ENCODE peak calls at places on chromosomes 6 and 20, in six cellular contexts. One of them, this sample, is unnamed.

GRCh38 chr6:118844915-118845314 is 49.0 kb upstream of the ASF1A start:
- DNase-seq in left lung: no peak
- DNase-seq in H9: no peak
- DNase-seq in ascending aorta: no peak
- DNase-seq in GM23338: no peak
- DNase-seq in right lobe of liver: no peak
- DNase-seq in this sample: no peak

GRCh38 chr20:17998446-17998845 is 29.6 kb downstream of the MGME1 start:
- DNase-seq in ascending aorta: no peak
- DNase-seq in H9: no peak
- DNase-seq in GM23338: no peak
- DNase-seq in left lung: no peak
- DNase-seq in right lobe of liver: no peak
- DNase-seq in this sample: no peak

GRCh38 chr20:57793421-57793820 is 83.6 kb upstream of the PMEPA1 start:
- DNase-seq in right lobe of liver: no peak
- DNase-seq in GM23338: no peak
- DNase-seq in left lung: no peak
- DNase-seq in ascending aorta: no peak
- DNase-seq in H9: no peak
- DNase-seq in this sample: no peak

GRCh38 chr6:167290786-167291622 is at the start of gene UNC93A:
- DNase-seq in GM23338: no peak
- DNase-seq in H9: no peak
- DNase-seq in ascending aorta: no peak
- DNase-seq in right lobe of liver: no peak
- DNase-seq in left lung: no peak
- DNase-seq in this sample: no peak

GRCh38 chr20:11379257-11380011 is 538.3 kb upstream of the BTBD3 start:
- DNase-seq in GM23338: peak
- DNase-seq in ascending aorta: no peak
- DNase-seq in left lung: no peak
- DNase-seq in right lobe of liver: peak
- DNase-seq in H9: peak
- DNase-seq in this sample: no peak

GRCh38 chr20:48652961-48653705 is 174.7 kb downstream of the PREX1 start:
- DNase-seq in H9: no peak
- DNase-seq in GM23338: no peak
- DNase-seq in ascending aorta: no peak
- DNase-seq in left lung: no peak
- DNase-seq in right lobe of liver: no peak
- DNase-seq in this sample: no peak

GRCh38 chr6:42361036-42361435 is 90.7 kb downstream of the TRERF1 start:
- DNase-seq in left lung: no peak
- DNase-seq in ascending aorta: no peak
- DNase-seq in right lobe of liver: no peak
- DNase-seq in GM23338: no peak
- DNase-seq in H9: no peak
- DNase-seq in this sample: no peak

GRCh38 chr6:141260627-141261015 is 872.1 kb upstream of the GJE1 start:
- DNase-seq in right lobe of liver: no peak
- DNase-seq in GM23338: no peak
- DNase-seq in left lung: no peak
- DNase-seq in ascending aorta: no peak
- DNase-seq in H9: no peak
- DNase-seq in this sample: no peak

GRCh38 chr6:82908661-82909060 is 157.0 kb downstream of the UBE3D start:
- DNase-seq in left lung: no peak
- DNase-seq in right lobe of liver: no peak
- DNase-seq in GM23338: no peak
- DNase-seq in ascending aorta: no peak
- DNase-seq in H9: no peak
- DNase-seq in this sample: no peak

GRCh38 chr20:8361008-8361652 is 229.1 kb downstream of the PLCB1 start:
- DNase-seq in left lung: no peak
- DNase-seq in GM23338: no peak
- DNase-seq in right lobe of liver: no peak
- DNase-seq in H9: no peak
- DNase-seq in ascending aorta: no peak
- DNase-seq in this sample: no peak

GRCh38 chr6:7727150-7727950 is 1.5 kb downstream of the BMP6 start:
- DNase-seq in ascending aorta: no peak
- DNase-seq in right lobe of liver: no peak
- DNase-seq in H9: peak
- DNase-seq in left lung: no peak
- DNase-seq in GM23338: peak
- DNase-seq in this sample: no peak

GRCh38 chr6:31157543-31158139 is at the start of gene CCHCR1:
- DNase-seq in left lung: no peak
- DNase-seq in H9: no peak
- DNase-seq in GM23338: peak
- DNase-seq in right lobe of liver: no peak
- DNase-seq in ascending aorta: no peak
- DNase-seq in this sample: no peak

GRCh38 chr6:100998111-100998510 is 117.0 kb upstream of the ASCC3 start:
- DNase-seq in H9: no peak
- DNase-seq in ascending aorta: no peak
- DNase-seq in right lobe of liver: no peak
- DNase-seq in GM23338: no peak
- DNase-seq in left lung: no peak
- DNase-seq in this sample: no peak

GRCh38 chr20:34220581-34220980 is 20.6 kb upstream of the ASIP start:
- DNase-seq in right lobe of liver: no peak
- DNase-seq in left lung: no peak
- DNase-seq in ascending aorta: no peak
- DNase-seq in GM23338: no peak
- DNase-seq in H9: no peak
- DNase-seq in this sample: no peak

GRCh38 chr20:17941826-17942196 is 26.8 kb downstream of the SNX5 start:
- DNase-seq in H9: no peak
- DNase-seq in left lung: no peak
- DNase-seq in GM23338: no peak
- DNase-seq in ascending aorta: no peak
- DNase-seq in right lobe of liver: no peak
- DNase-seq in this sample: no peak

GRCh38 chr6:38588631-38589366 is 50.9 kb downstream of the BTBD9 start:
- DNase-seq in GM23338: no peak
- DNase-seq in right lobe of liver: no peak
- DNase-seq in ascending aorta: no peak
- DNase-seq in left lung: no peak
- DNase-seq in H9: no peak
- DNase-seq in this sample: no peak

GRCh38 chr6:154404791-154405400 is 48.3 kb upstream of the IPCEF1 start:
- DNase-seq in GM23338: no peak
- DNase-seq in H9: no peak
- DNase-seq in ascending aorta: no peak
- DNase-seq in right lobe of liver: no peak
- DNase-seq in left lung: no peak
- DNase-seq in this sample: no peak

GRCh38 chr6:1575213-1576041 is 34.3 kb upstream of the FOXC1 start:
- DNase-seq in ascending aorta: no peak
- DNase-seq in left lung: no peak
- DNase-seq in H9: no peak
- DNase-seq in right lobe of liver: no peak
- DNase-seq in GM23338: no peak
- DNase-seq in this sample: peak

GRCh38 chr6:100573169-100573568 is 108.4 kb upstream of the SIM1 start:
- DNase-seq in right lobe of liver: no peak
- DNase-seq in GM23338: peak
- DNase-seq in ascending aorta: no peak
- DNase-seq in H9: no peak
- DNase-seq in left lung: no peak
- DNase-seq in this sample: no peak

GRCh38 chr20:17735206-17735804 is 35.5 kb downstream of the BANF2 start:
- DNase-seq in right lobe of liver: no peak
- DNase-seq in left lung: no peak
- DNase-seq in H9: no peak
- DNase-seq in ascending aorta: no peak
- DNase-seq in GM23338: no peak
- DNase-seq in this sample: no peak

GRCh38 chr20:50758469-50758868 is 27.1 kb downstream of the PARD6B start:
- DNase-seq in right lobe of liver: no peak
- DNase-seq in left lung: no peak
- DNase-seq in GM23338: no peak
- DNase-seq in ascending aorta: no peak
- DNase-seq in H9: no peak
- DNase-seq in this sample: no peak

GRCh38 chr6:144055121-144055931 is 40.0 kb downstream of the SF3B5 start:
- DNase-seq in ascending aorta: no peak
- DNase-seq in GM23338: no peak
- DNase-seq in right lobe of liver: no peak
- DNase-seq in left lung: no peak
- DNase-seq in H9: no peak
- DNase-seq in this sample: no peak

GRCh38 chr20:30912006-30912660 is 345.3 kb upstream of the DEFB115 start:
- DNase-seq in ascending aorta: no peak
- DNase-seq in left lung: no peak
- DNase-seq in right lobe of liver: no peak
- DNase-seq in H9: peak
- DNase-seq in GM23338: peak
- DNase-seq in this sample: no peak

GRCh38 chr20:32079655-32080109 is 27.6 kb downstream of the HCK start:
- DNase-seq in right lobe of liver: no peak
- DNase-seq in GM23338: peak
- DNase-seq in H9: peak
- DNase-seq in ascending aorta: no peak
- DNase-seq in left lung: no peak
- DNase-seq in this sample: no peak

GRCh38 chr6:142210606-142211005 is 63.5 kb downstream of the VTA1 start:
- DNase-seq in left lung: no peak
- DNase-seq in H9: no peak
- DNase-seq in ascending aorta: no peak
- DNase-seq in GM23338: no peak
- DNase-seq in right lobe of liver: no peak
- DNase-seq in this sample: no peak

GRCh38 chr6:110530671-110531070 is 54.3 kb upstream of the SLC22A16 start:
- DNase-seq in H9: no peak
- DNase-seq in ascending aorta: no peak
- DNase-seq in GM23338: no peak
- DNase-seq in right lobe of liver: no peak
- DNase-seq in left lung: no peak
- DNase-seq in this sample: no peak

GRCh38 chr6:43988801-43989200 is 138.5 kb downstream of the MRPL14 start:
- DNase-seq in left lung: no peak
- DNase-seq in GM23338: no peak
- DNase-seq in ascending aorta: no peak
- DNase-seq in H9: no peak
- DNase-seq in right lobe of liver: no peak
- DNase-seq in this sample: no peak

GRCh38 chr6:43990627-43991619 is 136.3 kb downstream of the MRPL14 start:
- DNase-seq in GM23338: no peak
- DNase-seq in ascending aorta: no peak
- DNase-seq in H9: no peak
- DNase-seq in left lung: peak
- DNase-seq in right lobe of liver: peak
- DNase-seq in this sample: no peak

GRCh38 chr6:43990275-43990626 is 137.0 kb downstream of the MRPL14 start:
- DNase-seq in GM23338: no peak
- DNase-seq in right lobe of liver: peak
- DNase-seq in ascending aorta: no peak
- DNase-seq in left lung: peak
- DNase-seq in H9: no peak
- DNase-seq in this sample: no peak

GRCh38 chr6:43987838-43988439 is 139.3 kb downstream of the MRPL14 start:
- DNase-seq in ascending aorta: no peak
- DNase-seq in GM23338: no peak
- DNase-seq in H9: no peak
- DNase-seq in left lung: no peak
- DNase-seq in right lobe of liver: peak
- DNase-seq in this sample: no peak

DNA sequence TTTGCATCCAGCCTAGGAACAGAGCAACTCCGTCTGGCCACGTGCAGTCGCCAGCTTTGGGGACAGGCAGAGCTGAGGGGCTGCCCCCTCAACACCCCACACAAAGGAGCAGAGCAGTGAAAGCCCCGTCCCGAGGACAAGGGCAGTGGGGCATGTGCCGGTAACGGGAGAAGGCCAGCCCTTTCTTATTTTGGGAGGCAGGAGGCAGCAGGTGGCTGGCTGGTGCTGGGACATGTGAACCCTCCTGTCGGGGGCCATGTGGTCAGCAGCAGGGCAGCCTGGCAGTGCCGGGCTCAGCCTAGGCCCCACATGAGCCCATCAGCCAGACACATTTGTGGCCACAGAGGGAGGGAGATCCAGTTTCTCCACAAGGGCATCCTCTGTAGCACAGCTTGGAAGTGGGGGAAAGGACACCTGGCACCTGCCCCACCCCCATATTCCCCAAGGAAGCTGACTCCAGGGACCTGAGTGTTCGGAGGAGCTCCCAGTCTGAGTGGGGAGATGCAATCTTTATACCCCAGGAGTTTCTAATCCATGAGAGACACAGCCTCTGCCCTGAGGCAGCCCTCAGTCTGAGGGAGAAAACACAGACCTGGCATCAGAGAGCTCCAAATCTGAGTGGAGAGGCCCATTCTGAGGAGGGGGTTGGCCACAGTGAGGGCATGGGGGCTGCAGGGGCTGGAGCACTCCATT is 137.6 kb downstream of the MRPL14 start:
- DNase-seq in GM23338: no peak
- DNase-seq in right lobe of liver: peak
- DNase-seq in left lung: no peak
- DNase-seq in H9: no peak
- DNase-seq in ascending aorta: no peak
- DNase-seq in this sample: no peak
- H3K27ac ChIP-seq in GM23338: no peak
- H3K27ac ChIP-seq in right lobe of liver: no peak
- H3K27ac ChIP-seq in left lung: no peak
- H3K27ac ChIP-seq in H9: no peak
- H3K27ac ChIP-seq in ascending aorta: peak
- H3K27ac ChIP-seq in this sample: no peak

DNA sequence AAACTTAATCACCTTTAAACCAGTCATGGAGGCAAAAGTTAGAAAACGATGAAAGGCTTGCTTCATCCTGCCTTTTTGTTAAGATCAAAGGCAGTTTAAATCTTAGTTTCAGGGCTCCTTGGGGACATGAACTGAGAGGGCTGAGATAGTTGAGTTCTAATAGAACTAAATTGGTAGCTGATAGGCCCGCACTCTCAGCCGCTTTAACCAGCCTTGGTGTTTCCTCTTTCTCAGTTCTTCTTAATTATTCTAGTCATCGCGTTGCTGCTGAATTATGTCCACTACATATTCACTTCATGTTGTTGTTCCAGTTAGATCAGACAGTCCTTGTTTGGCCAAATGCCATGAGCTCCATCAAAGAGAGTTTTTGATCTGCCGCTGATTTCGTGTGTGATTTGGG is 72.5 kb downstream of the ANKS1A start:
- DNase-seq in right lobe of liver: no peak
- DNase-seq in left lung: no peak
- DNase-seq in H9: no peak
- DNase-seq in GM23338: no peak
- DNase-seq in ascending aorta: no peak
- DNase-seq in this sample: no peak
- H3K27ac ChIP-seq in right lobe of liver: peak
- H3K27ac ChIP-seq in left lung: no peak
- H3K27ac ChIP-seq in H9: no peak
- H3K27ac ChIP-seq in GM23338: no peak
- H3K27ac ChIP-seq in ascending aorta: no peak
- H3K27ac ChIP-seq in this sample: no peak

GRCh38 chr20:58822748-58823730 is 27.7 kb downstream of the GNAS-AS1 start:
- DNase-seq in H9: no peak
- DNase-seq in ascending aorta: no peak
- DNase-seq in GM23338: no peak
- DNase-seq in left lung: no peak
- DNase-seq in right lobe of liver: no peak
- DNase-seq in this sample: no peak
- H3K27ac ChIP-seq in H9: no peak
- H3K27ac ChIP-seq in ascending aorta: no peak
- H3K27ac ChIP-seq in GM23338: no peak
- H3K27ac ChIP-seq in left lung: no peak
- H3K27ac ChIP-seq in right lobe of liver: no peak
- H3K27ac ChIP-seq in this sample: no peak

GRCh38 chr20:62536731-62537401 is 61.1 kb upstream of the GATA5 start:
- DNase-seq in right lobe of liver: no peak
- DNase-seq in left lung: no peak
- DNase-seq in GM23338: no peak
- DNase-seq in H9: no peak
- DNase-seq in ascending aorta: no peak
- DNase-seq in this sample: no peak
- H3K27ac ChIP-seq in right lobe of liver: no peak
- H3K27ac ChIP-seq in left lung: no peak
- H3K27ac ChIP-seq in GM23338: no peak
- H3K27ac ChIP-seq in H9: no peak
- H3K27ac ChIP-seq in ascending aorta: no peak
- H3K27ac ChIP-seq in this sample: no peak